ENCODE peak calls at places on chromosome 5, in five cellular contexts. V, Y, E, S and D are unnamed samples.

GRCh38 chr5:65066385-65066784 is 297.7 kb downstream of the CWC27 start:
- DNase-seq in V (no peak), Y (no peak), E (no peak), S (peak; percentile 92), D (peak; percentile 37)

GRCh38 chr5:75734913-75735789 is 17.9 kb upstream of the POC5 start:
- DNase-seq in V (no peak), Y (peak; percentile 54), E (peak; percentile 23), S (peak; percentile 5), D (peak; percentile 79)

GRCh38 chr5:88662801-88663360 is 220.1 kb downstream of the MEF2C start:
- DNase-seq in V (no peak), Y (no peak), E (no peak), S (no peak), D (no peak)

GRCh38 chr5:72337159-72337558 is 17.0 kb downstream of the PTCD2 start:
- DNase-seq in V (no peak), Y (no peak), E (no peak), S (no peak), D (no peak)

GRCh38 chr5:91280062-91280941 is 102.8 kb downstream of the ARRDC3 start:
- DNase-seq in V (peak; percentile 98), Y (peak; percentile 96), E (peak; percentile 86), S (peak; percentile 65), D (peak; percentile 94)

GRCh38 chr5:5290674-5291334 is 131.7 kb upstream of the ICE1 start:
- DNase-seq in V (no peak), Y (no peak), E (no peak), S (no peak), D (no peak)

GRCh38 chr5:36059571-36060515 is 6.8 kb downstream of the UGT3A2 start:
- DNase-seq in V (no peak), Y (no peak), E (no peak), S (no peak), D (no peak)

GRCh38 chr5:96968614-96969013 is 32.7 kb downstream of the LNPEP start:
- DNase-seq in V (peak; percentile 45), Y (no peak), E (no peak), S (no peak), D (no peak)

GRCh38 chr5:122400961-122401360 is 88.9 kb downstream of the SNCAIP start:
- DNase-seq in V (no peak), Y (no peak), E (no peak), S (no peak), D (no peak)

DNA sequence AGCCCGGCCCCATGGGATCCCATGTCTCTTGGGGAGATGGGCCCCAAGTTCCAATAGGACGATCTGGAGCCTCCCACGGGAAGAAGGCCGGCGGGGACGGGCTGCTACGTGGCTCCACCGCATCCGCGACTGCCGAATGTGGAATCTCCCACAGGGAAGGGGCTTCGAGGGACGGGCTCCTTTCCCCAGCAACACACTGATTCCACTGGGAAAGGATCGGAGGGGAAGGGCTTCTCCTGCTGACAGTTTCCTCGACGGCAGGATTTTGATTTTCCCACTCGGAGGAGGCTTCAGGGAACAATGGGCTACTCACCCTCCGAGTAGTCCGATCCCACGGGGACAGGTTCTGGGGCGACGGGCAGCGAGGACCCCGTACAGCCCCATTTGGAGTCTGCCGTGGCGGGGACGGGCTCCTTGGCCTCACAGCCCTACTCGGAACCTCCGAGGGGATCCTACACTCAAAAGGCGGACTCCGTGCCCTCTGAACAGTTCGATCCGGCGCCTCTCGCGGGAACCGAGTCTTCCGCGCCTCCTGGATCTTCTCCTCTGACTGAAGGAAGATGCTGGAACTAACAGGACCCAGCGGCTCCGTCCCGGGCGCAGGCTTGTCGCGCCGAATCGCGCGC is 1.3 kb downstream of the PROB1 start:
- DNase-seq in V (no peak), Y (no peak), E (no peak), S (no peak), D (peak; percentile 60)
- TF ChIP-seq EZH2 in V (no peak), Y (no peak), E (peak; percentile 57), S (no peak), D (no peak)

GRCh38 chr5:102905052-102905451 is 149.9 kb downstream of the PAM start:
- DNase-seq in V (no peak), Y (no peak), E (no peak), S (no peak), D (no peak)
- TF ChIP-seq POLR2AphosphoS5 in V (no peak), Y (no peak), E (no peak), S (no peak), D (no peak)

GRCh38 chr5:178449163-178450060 is 140.8 kb downstream of the COL23A1 start:
- DNase-seq in V (peak; percentile 33), Y (peak; percentile 97), E (no peak), S (no peak), D (no peak)
- TF ChIP-seq EZH2 in V (peak; percentile 18), Y (peak; percentile 37), E (no peak), S (no peak), D (no peak)

GRCh38 chr5:161299053-161299452 is 247.5 kb downstream of the GABRB2 start:
- DNase-seq in V (no peak), Y (no peak), E (no peak), S (no peak), D (no peak)
- TF ChIP-seq POLR2AphosphoS5 in V (no peak), Y (no peak), E (no peak), S (no peak), D (no peak)